ENCODE peak calls at places on chromosome 16, in five cellular contexts. L is IMR-90, K is trophoblast cell, P is H1, Q is mesenchymal stem cell. U is an unnamed sample.

GRCh38 chr16:57532251-57532625 is 4.1 kb downstream of the CCDC102A start:
- DNase-seq in L (no peak), K (no peak), P (peak), Q (no peak), U (no peak)

GRCh38 chr16:67104061-67104460 is 5.7 kb upstream of the PHAF1 start:
- DNase-seq in Q (peak), P (peak), K (peak), L (peak), U (no peak)

GRCh38 chr16:24273511-24273910 is 17.4 kb downstream of the CACNG3 start:
- DNase-seq in K (peak), L (peak), Q (no peak), P (no peak), U (no peak)

GRCh38 chr16:12236491-12237030 is 260.0 kb downstream of the SNX29 start:
- DNase-seq in L (peak), K (no peak), P (no peak), Q (no peak), U (no peak)

GRCh38 chr16:66273644-66274334 is 92.7 kb upstream of the CDH5 start:
- DNase-seq in L (peak), P (peak), K (no peak), Q (no peak), U (no peak)

GRCh38 chr16:86883583-86884188 is 305.3 kb downstream of the FOXL1 start:
- DNase-seq in Q (no peak), P (no peak), L (no peak), K (no peak), U (no peak)

GRCh38 chr16:29644338-29644857 is 18.6 kb upstream of the SPN start:
- DNase-seq in Q (no peak), P (no peak), K (no peak), L (no peak), U (no peak)

GRCh38 chr16:12459401-12459791 is 344.3 kb downstream of the CPPED1 start:
- DNase-seq in K (no peak), L (no peak), P (no peak), Q (no peak), U (no peak)

GRCh38 chr16:49576173-49576494 is 202.5 kb downstream of the C16orf78 start:
- DNase-seq in P (no peak), L (no peak), Q (no peak), K (no peak), U (no peak)

GRCh38 chr16:31215287-31216115 is 1.4 kb downstream of the PYDC1 start:
- DNase-seq in L (peak), P (peak), K (peak), Q (peak), U (peak)

GRCh38 chr16:23905027-23905426 is 69.2 kb downstream of the PRKCB start:
- DNase-seq in L (peak), Q (peak), K (peak), P (no peak), U (peak)

GRCh38 chr16:85369741-85370528 is 243.2 kb upstream of the GSE1 start:
- DNase-seq in Q (peak), P (peak), L (no peak), K (peak), U (peak)

GRCh38 chr16:89981414-89981813 is 32.9 kb downstream of the DEF8 start:
- DNase-seq in P (no peak), L (no peak), K (no peak), Q (no peak), U (no peak)

GRCh38 chr16:57539072-57539796 is 2.9 kb upstream of the CCDC102A start:
- DNase-seq in P (no peak), Q (no peak), K (no peak), L (no peak), U (no peak)

GRCh38 chr16:89573826-89574680 is 1.5 kb upstream of the CPNE7 start:
- DNase-seq in K (no peak), L (no peak), P (no peak), Q (no peak), U (no peak)

GRCh38 chr16:89370081-89370511 is 120.3 kb downstream of the ANKRD11 start:
- DNase-seq in K (peak), L (peak), Q (peak), P (no peak), U (no peak)

GRCh38 chr16:67649494-67649931 is 4.6 kb downstream of the CARMIL2 start:
- DNase-seq in K (peak), L (no peak), P (peak), Q (no peak), U (peak)

GRCh38 chr16:24085665-24086064 is 170.5 kb upstream of the CACNG3 start:
- DNase-seq in P (no peak), K (no peak), Q (no peak), L (no peak), U (no peak)

GRCh38 chr16:17359778-17360177 is 111.0 kb downstream of the XYLT1 start:
- DNase-seq in Q (no peak), K (no peak), L (peak), P (no peak), U (no peak)

GRCh38 chr16:57469917-57470470 is 7.5 kb downstream of the POLR2C start:
- DNase-seq in K (no peak), Q (no peak), L (no peak), P (no peak), U (no peak)

GRCh38 chr16:4631444-4631843 is 6.8 kb downstream of the MGRN1 start:
- DNase-seq in P (no peak), Q (peak), K (no peak), L (no peak), U (no peak)

GRCh38 chr16:6753553-6753952 is 579.1 kb upstream of the RBFOX1 start:
- DNase-seq in P (no peak), Q (no peak), K (no peak), L (no peak), U (no peak)

GRCh38 chr16:70482624-70483023 is 28.2 kb downstream of the FCSK start:
- DNase-seq in P (no peak), Q (no peak), K (no peak), L (peak), U (no peak)

GRCh38 chr16:11136600-11136999 is 119.4 kb downstream of the SOCS1 start:
- DNase-seq in P (no peak), K (no peak), L (no peak), Q (peak), U (no peak)

GRCh38 chr16:30875881-30876791 is 17.7 kb downstream of the BCL7C start:
- DNase-seq in K (peak), P (no peak), Q (peak), L (peak), U (no peak)

GRCh38 chr16:78551487-78552085 is 452.1 kb downstream of the WWOX start:
- DNase-seq in L (no peak), P (peak), Q (no peak), K (no peak), U (peak)

GRCh38 chr16:17801024-17801423 is 330.3 kb upstream of the XYLT1 start:
- DNase-seq in K (no peak), Q (no peak), L (peak), P (no peak), U (no peak)

GRCh38 chr16:10881479-10882030 is 4.6 kb downstream of the CIITA start:
- DNase-seq in K (no peak), L (no peak), P (no peak), Q (no peak), U (no peak)

GRCh38 chr16:86222541-86222940 is 287.8 kb upstream of the FOXF1 start:
- DNase-seq in K (no peak), Q (peak), P (no peak), L (peak), U (no peak)

GRCh38 chr16:14244344-14245010 is 173.4 kb downstream of the MRTFB start:
- DNase-seq in L (peak), K (no peak), P (no peak), Q (no peak), U (no peak)

GRCh38 chr16:84292032-84292431 is 2.6 kb upstream of the WFDC1 start:
- DNase-seq in K (no peak), Q (no peak), P (no peak), L (no peak), U (no peak)

GRCh38 chr16:57807252-57807967 is 5.1 kb upstream of the KIFC3 start:
- DNase-seq in L (no peak), Q (peak), P (no peak), K (no peak), U (no peak)

GRCh38 chr16:74721716-74722115 is 21.1 kb upstream of the MLKL start:
- DNase-seq in L (no peak), K (no peak), Q (no peak), P (no peak), U (no peak)

GRCh38 chr16:78784773-78785172 is 685.3 kb downstream of the WWOX start:
- DNase-seq in K (no peak), L (no peak), P (no peak), Q (no peak), U (no peak)

GRCh38 chr16:87657621-87658192 is 55.4 kb downstream of the JPH3 start:
- DNase-seq in P (peak), L (no peak), Q (no peak), K (no peak), U (no peak)

GRCh38 chr16:4850211-4850610 is 2.9 kb downstream of the UBN1 start:
- DNase-seq in P (no peak), Q (peak), K (no peak), L (peak), U (no peak)

GRCh38 chr16:66335704-66336329 is 30.7 kb upstream of the CDH5 start:
- DNase-seq in K (no peak), P (no peak), Q (no peak), L (peak), U (no peak)

DNA sequence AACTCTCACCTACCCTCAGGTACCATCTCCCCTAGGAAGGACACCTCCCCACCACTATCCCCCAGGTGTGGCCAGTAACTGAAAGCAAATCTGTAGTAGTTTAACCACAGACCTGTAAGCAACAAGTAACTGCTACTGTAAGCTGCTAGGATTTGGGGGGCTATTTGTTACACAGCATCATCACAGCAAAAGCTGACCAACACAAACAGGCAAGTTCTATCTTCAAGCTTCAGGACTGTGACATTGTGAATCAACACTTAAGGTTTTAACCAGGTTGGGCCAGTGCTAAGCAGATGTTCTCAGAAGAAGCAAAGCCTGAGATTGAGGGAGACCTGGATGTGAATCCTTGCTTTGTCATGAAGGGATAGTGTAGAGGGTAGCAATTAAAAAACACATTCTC is 47.0 kb downstream of the ABCC6 start:
- DNase-seq in K (no peak), Q (no peak), P (no peak), L (no peak), U (no peak)
- H3K4me3 ChIP-seq in K (no peak), Q (no peak), P (no peak), L (no peak), U (no peak)

DNA sequence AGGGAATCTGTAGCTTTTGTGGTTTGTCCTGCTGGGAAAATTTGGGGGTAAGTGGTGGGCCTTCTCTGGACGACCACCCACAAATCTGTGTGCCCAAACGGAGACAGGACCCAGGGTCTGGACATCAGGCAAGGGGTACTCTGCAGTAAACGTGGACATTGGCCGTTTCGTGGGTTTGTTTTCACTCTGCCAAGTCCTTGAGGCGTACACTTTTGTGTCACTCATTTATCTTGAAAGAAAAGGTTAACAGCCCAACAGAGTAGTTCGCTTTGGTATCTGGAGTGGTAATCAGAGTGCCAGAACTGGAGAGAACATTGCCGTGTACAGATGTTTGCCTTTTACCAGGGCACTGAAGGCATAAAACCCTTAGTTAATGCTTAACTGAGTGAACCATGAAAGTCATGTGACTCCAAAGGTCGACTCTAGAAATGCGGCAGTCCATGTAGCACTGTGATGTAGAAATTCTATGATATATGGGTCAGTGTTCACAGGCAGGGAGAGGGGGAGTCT is 15.4 kb downstream of the NAA60 start:
- DNase-seq in Q (peak), P (no peak), K (peak), L (peak), U (no peak)
- H3K14ac ChIP-seq in Q (no peak), P (no peak), K (peak), L (peak), U (no peak)

GRCh38 chr16:71565812-71566700 is 10.8 kb downstream of the TAT start:
- DNase-seq in K (no peak), Q (no peak), L (no peak), P (no peak), U (no peak)
- H3K4me3 ChIP-seq in K (no peak), Q (no peak), L (peak), P (no peak), U (no peak)

DNA sequence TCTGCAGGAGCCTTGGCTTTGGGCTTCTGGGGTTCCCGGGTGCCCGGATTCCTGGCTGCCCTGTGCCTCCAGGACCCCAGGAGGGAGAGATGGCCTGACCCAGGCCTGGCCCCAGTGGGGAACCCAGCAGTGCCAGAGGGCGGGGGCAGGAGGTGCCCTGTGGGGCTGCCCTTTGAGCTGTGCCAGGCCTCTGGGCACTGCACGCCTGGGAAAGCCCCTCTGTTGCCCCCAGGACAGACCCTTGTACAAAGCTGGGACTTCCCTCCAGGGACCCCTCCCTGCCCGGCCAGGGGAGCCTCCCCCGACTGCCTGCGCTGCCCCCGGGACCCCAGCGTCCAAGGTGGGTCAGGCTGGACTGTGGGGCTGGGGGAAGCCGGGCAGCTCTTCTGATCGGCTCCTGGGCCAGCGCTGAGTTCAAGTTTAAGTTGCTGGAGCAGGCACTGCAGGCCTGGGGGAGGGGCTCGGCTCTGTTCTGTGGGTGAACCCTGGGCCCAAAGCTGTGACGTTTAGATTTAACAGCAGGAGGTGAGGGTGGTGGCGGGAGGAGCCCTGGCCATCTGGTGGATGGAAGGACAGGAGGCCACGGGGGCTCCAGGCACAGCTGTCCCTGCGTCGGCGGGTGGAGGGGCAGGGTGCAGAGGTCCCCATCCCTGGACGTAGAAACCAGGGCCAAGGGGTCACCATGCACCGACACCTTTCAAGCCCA is 27.6 kb upstream of the C1QTNF8 start:
- DNase-seq in P (no peak), Q (no peak), L (no peak), K (no peak), U (no peak)
- H3K14ac ChIP-seq in P (no peak), Q (no peak), L (no peak), K (no peak), U (no peak)

GRCh38 chr16:1432388-1433262 is 1.7 kb downstream of the PERCC1 start:
- DNase-seq in L (no peak), Q (no peak), K (no peak), P (no peak), U (no peak)
- H3K4me3 ChIP-seq in L (no peak), Q (peak), K (peak), P (no peak), U (no peak)

GRCh38 chr16:51150894-51151320 is at the start of gene SALL1:
- DNase-seq in P (peak), L (no peak), K (no peak), Q (peak), U (no peak)

GRCh38 chr16:51152691-51153261 is 1.7 kb upstream of the SALL1 start:
- DNase-seq in Q (peak), K (no peak), P (peak), L (peak), U (no peak)

GRCh38 chr16:51151951-51152663 is 1.0 kb upstream of the SALL1 start:
- DNase-seq in P (peak), L (peak), Q (peak), K (no peak), U (peak)

GRCh38 chr16:51150159-51150893 is 744 bp downstream of the SALL1 start:
- DNase-seq in P (peak), Q (no peak), K (no peak), L (no peak), U (no peak)

DNA sequence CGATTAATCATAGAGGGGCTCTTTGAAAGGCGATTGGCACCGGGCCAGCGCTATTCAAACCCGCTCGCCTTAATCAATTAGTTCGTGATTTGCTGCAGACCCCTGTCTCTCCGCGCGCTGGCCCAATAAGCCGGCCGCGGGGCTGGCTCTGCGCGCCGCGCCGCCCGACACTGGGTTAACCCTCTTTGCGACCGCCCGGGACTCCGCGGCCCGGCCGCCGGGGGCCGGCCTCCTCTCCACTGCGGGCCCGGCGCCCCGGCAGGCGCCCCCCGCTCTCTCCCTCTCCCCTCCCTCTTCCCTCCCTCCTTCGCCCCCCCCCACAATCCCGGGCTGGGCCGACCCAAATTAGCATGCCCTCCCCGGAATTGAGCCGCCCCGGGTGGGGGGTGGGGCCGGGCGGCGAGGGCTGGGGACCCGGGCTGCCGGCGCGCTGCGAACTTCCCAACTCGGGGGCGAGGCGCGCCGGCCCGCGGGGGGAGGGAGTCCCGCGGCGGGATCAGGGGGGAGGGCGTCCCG is 423 bp upstream of the SALL1 start:
- DNase-seq in K (no peak), L (peak), Q (peak), P (peak), U (peak)
- H3K14ac ChIP-seq in K (no peak), L (no peak), Q (no peak), P (no peak), U (no peak)

GRCh38 chr16:52928955-52929354 is 123.7 kb downstream of the CHD9NB start:
- DNase-seq in K (no peak), Q (no peak), L (no peak), P (no peak), U (no peak)
- H3K4me3 ChIP-seq in K (no peak), Q (no peak), L (no peak), P (no peak), U (no peak)

U was measured in neuronal stem cell.